ENCODE peak calls at places on chromosomes 12 and 14, in ten cellular contexts. One of them, this sample, is unnamed.

GRCh38 chr14:81137316-81137715 is 83.4 kb downstream of the GTF2A1 start:
- DNase-seq in aorta: no peak
- DNase-seq in astrocyte of the spinal cord: peak
- DNase-seq in OCI-LY7: no peak
- DNase-seq in tibial artery: no peak
- DNase-seq in fibroblast of mammary gland: peak
- DNase-seq in GM06990: no peak
- DNase-seq in cardiac fibroblast: peak
- DNase-seq in cardiac muscle cell: no peak
- DNase-seq in bronchial epithelial cell: peak
- DNase-seq in this sample: no peak

GRCh38 chr14:54329082-54329695 is 67.6 kb upstream of the CDKN3 start:
- DNase-seq in tibial artery: peak
- DNase-seq in OCI-LY7: peak
- DNase-seq in cardiac fibroblast: peak
- DNase-seq in aorta: no peak
- DNase-seq in astrocyte of the spinal cord: peak
- DNase-seq in bronchial epithelial cell: peak
- DNase-seq in fibroblast of mammary gland: peak
- DNase-seq in cardiac muscle cell: peak
- DNase-seq in GM06990: no peak
- DNase-seq in this sample: peak

GRCh38 chr12:65584041-65584440 is 240.2 kb upstream of the HMGA2 start:
- DNase-seq in OCI-LY7: no peak
- DNase-seq in cardiac fibroblast: no peak
- DNase-seq in GM06990: no peak
- DNase-seq in fibroblast of mammary gland: no peak
- DNase-seq in astrocyte of the spinal cord: no peak
- DNase-seq in aorta: no peak
- DNase-seq in bronchial epithelial cell: no peak
- DNase-seq in cardiac muscle cell: no peak
- DNase-seq in tibial artery: no peak
- DNase-seq in this sample: no peak

GRCh38 chr14:100878271-100879146 is 25.0 kb downstream of the RTL1 start:
- DNase-seq in fibroblast of mammary gland: no peak
- DNase-seq in GM06990: no peak
- DNase-seq in aorta: peak
- DNase-seq in bronchial epithelial cell: no peak
- DNase-seq in tibial artery: no peak
- DNase-seq in astrocyte of the spinal cord: no peak
- DNase-seq in cardiac fibroblast: no peak
- DNase-seq in OCI-LY7: no peak
- DNase-seq in cardiac muscle cell: no peak
- DNase-seq in this sample: no peak

GRCh38 chr12:68397566-68398158 is 65.5 kb upstream of the MDM1 start:
- DNase-seq in tibial artery: no peak
- DNase-seq in bronchial epithelial cell: no peak
- DNase-seq in OCI-LY7: no peak
- DNase-seq in fibroblast of mammary gland: no peak
- DNase-seq in cardiac fibroblast: peak
- DNase-seq in aorta: no peak
- DNase-seq in GM06990: no peak
- DNase-seq in astrocyte of the spinal cord: no peak
- DNase-seq in cardiac muscle cell: no peak
- DNase-seq in this sample: no peak

GRCh38 chr12:18868673-18869072 is 130.8 kb downstream of the CAPZA3 start:
- DNase-seq in cardiac muscle cell: no peak
- DNase-seq in OCI-LY7: no peak
- DNase-seq in astrocyte of the spinal cord: peak
- DNase-seq in bronchial epithelial cell: peak
- DNase-seq in aorta: no peak
- DNase-seq in cardiac fibroblast: peak
- DNase-seq in fibroblast of mammary gland: peak
- DNase-seq in tibial artery: no peak
- DNase-seq in GM06990: no peak
- DNase-seq in this sample: no peak

GRCh38 chr14:94867931-94868597 is 98.2 kb upstream of the GSC start:
- DNase-seq in tibial artery: no peak
- DNase-seq in fibroblast of mammary gland: peak
- DNase-seq in cardiac muscle cell: no peak
- DNase-seq in OCI-LY7: no peak
- DNase-seq in GM06990: no peak
- DNase-seq in bronchial epithelial cell: no peak
- DNase-seq in astrocyte of the spinal cord: peak
- DNase-seq in aorta: no peak
- DNase-seq in cardiac fibroblast: peak
- DNase-seq in this sample: no peak

GRCh38 chr12:53324779-53325538 is 3.5 kb upstream of the AAAS start:
- DNase-seq in aorta: peak
- DNase-seq in fibroblast of mammary gland: peak
- DNase-seq in OCI-LY7: peak
- DNase-seq in astrocyte of the spinal cord: peak
- DNase-seq in cardiac muscle cell: peak
- DNase-seq in bronchial epithelial cell: peak
- DNase-seq in tibial artery: peak
- DNase-seq in cardiac fibroblast: peak
- DNase-seq in GM06990: peak
- DNase-seq in this sample: peak

GRCh38 chr12:75862692-75863471 is 168.7 kb downstream of the PHLDA1 start:
- DNase-seq in astrocyte of the spinal cord: peak
- DNase-seq in bronchial epithelial cell: peak
- DNase-seq in OCI-LY7: no peak
- DNase-seq in GM06990: no peak
- DNase-seq in tibial artery: no peak
- DNase-seq in fibroblast of mammary gland: peak
- DNase-seq in aorta: no peak
- DNase-seq in cardiac muscle cell: no peak
- DNase-seq in cardiac fibroblast: peak
- DNase-seq in this sample: no peak

GRCh38 chr12:53757095-53757770 is 5.5 kb upstream of the CISTR start:
- DNase-seq in OCI-LY7: peak
- DNase-seq in cardiac fibroblast: peak
- DNase-seq in tibial artery: peak
- DNase-seq in astrocyte of the spinal cord: peak
- DNase-seq in aorta: peak
- DNase-seq in fibroblast of mammary gland: peak
- DNase-seq in GM06990: peak
- DNase-seq in cardiac muscle cell: peak
- DNase-seq in bronchial epithelial cell: peak
- DNase-seq in this sample: peak

GRCh38 chr12:19850341-19851065 is 411.2 kb downstream of the AEBP2 start:
- DNase-seq in fibroblast of mammary gland: peak
- DNase-seq in bronchial epithelial cell: no peak
- DNase-seq in OCI-LY7: no peak
- DNase-seq in GM06990: no peak
- DNase-seq in tibial artery: peak
- DNase-seq in cardiac fibroblast: peak
- DNase-seq in cardiac muscle cell: no peak
- DNase-seq in astrocyte of the spinal cord: peak
- DNase-seq in aorta: no peak
- DNase-seq in this sample: no peak

GRCh38 chr14:55412686-55413085 is 1.1 kb upstream of the ATG14 start:
- DNase-seq in aorta: no peak
- DNase-seq in cardiac muscle cell: no peak
- DNase-seq in tibial artery: no peak
- DNase-seq in GM06990: no peak
- DNase-seq in fibroblast of mammary gland: peak
- DNase-seq in OCI-LY7: no peak
- DNase-seq in cardiac fibroblast: no peak
- DNase-seq in bronchial epithelial cell: peak
- DNase-seq in astrocyte of the spinal cord: no peak
- DNase-seq in this sample: no peak

DNA sequence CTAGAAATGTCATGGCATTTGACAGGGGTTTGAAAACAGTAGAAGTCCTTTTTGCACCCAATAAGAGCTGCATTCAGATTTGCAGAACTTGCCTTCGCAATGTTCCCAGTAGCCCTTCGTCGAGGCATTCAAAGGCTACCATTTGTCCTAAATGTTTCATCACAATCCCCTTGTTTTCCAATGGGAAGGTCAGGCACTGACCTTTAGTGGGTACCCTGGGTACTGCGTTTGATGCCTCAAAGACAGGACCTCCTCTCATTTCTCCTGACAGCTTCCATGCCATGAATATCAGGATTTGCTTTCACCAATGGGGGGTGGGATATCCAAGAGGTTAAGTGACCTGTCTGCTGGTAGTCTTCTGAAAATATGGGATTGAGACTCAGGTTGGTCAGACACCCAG is 1063.1 kb downstream of the BCL11B start:
- DNase-seq in OCI-LY7: no peak
- DNase-seq in cardiac muscle cell: no peak
- DNase-seq in tibial artery: no peak
- DNase-seq in astrocyte of the spinal cord: no peak
- DNase-seq in GM06990: no peak
- DNase-seq in aorta: no peak
- DNase-seq in cardiac fibroblast: no peak
- DNase-seq in bronchial epithelial cell: no peak
- DNase-seq in fibroblast of mammary gland: no peak
- DNase-seq in this sample: no peak
- H3K4me3 ChIP-seq in OCI-LY7: no peak
- H3K4me3 ChIP-seq in cardiac muscle cell: no peak
- H3K4me3 ChIP-seq in tibial artery: no peak
- H3K4me3 ChIP-seq in astrocyte of the spinal cord: no peak
- H3K4me3 ChIP-seq in GM06990: no peak
- H3K4me3 ChIP-seq in aorta: no peak
- H3K4me3 ChIP-seq in cardiac fibroblast: no peak
- H3K4me3 ChIP-seq in bronchial epithelial cell: no peak
- H3K4me3 ChIP-seq in fibroblast of mammary gland: no peak
- H3K4me3 ChIP-seq in this sample: no peak

DNA sequence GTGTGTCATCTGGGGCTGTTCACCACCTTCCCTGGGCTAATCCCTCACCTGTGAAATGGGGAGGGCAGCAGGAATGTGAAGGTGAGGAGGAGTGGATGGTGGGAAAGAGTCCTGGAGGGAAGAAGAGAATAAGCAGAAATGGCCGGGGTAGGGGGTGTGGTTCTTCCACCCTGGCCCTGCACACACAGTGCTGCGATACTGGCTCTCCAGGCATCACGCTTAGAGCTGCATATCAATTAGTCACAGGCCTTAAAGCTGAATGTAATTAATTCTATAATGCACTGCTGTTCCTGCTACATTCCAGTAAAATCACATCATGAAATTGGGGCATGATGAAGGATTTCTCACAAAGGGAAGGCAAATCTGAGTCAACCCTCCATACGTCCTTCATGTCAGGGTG is 566.2 kb downstream of the BCL11B start:
- DNase-seq in OCI-LY7: no peak
- DNase-seq in cardiac muscle cell: no peak
- DNase-seq in cardiac fibroblast: no peak
- DNase-seq in tibial artery: no peak
- DNase-seq in GM06990: no peak
- DNase-seq in aorta: no peak
- DNase-seq in bronchial epithelial cell: peak
- DNase-seq in astrocyte of the spinal cord: no peak
- DNase-seq in fibroblast of mammary gland: no peak
- DNase-seq in this sample: no peak
- H3K4me3 ChIP-seq in OCI-LY7: no peak
- H3K4me3 ChIP-seq in cardiac muscle cell: no peak
- H3K4me3 ChIP-seq in cardiac fibroblast: no peak
- H3K4me3 ChIP-seq in tibial artery: no peak
- H3K4me3 ChIP-seq in GM06990: no peak
- H3K4me3 ChIP-seq in aorta: no peak
- H3K4me3 ChIP-seq in bronchial epithelial cell: no peak
- H3K4me3 ChIP-seq in astrocyte of the spinal cord: no peak
- H3K4me3 ChIP-seq in fibroblast of mammary gland: no peak
- H3K4me3 ChIP-seq in this sample: no peak

DNA sequence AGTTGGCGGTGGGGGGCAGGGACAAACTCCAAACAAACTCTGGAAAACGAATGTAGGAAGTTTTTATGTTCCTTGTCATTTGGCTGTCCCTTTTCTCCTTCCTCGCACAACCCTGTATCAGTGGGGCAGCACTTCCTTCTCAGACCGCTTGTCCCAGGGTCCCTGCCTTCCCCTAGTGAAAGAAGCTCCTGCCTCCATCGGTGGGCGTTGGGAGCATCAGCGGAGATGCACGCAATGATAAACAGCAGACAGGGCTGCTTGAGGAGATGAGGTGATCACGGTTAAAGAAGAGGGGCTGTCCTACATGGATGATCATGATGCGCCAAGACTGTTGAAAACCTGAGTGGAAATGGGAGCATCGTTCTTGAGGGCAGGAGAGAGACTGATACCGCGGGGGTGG is 620 bp downstream of the C1S start:
- DNase-seq in tibial artery: no peak
- DNase-seq in aorta: no peak
- DNase-seq in GM06990: no peak
- DNase-seq in fibroblast of mammary gland: peak
- DNase-seq in cardiac muscle cell: no peak
- DNase-seq in astrocyte of the spinal cord: no peak
- DNase-seq in cardiac fibroblast: no peak
- DNase-seq in bronchial epithelial cell: no peak
- DNase-seq in OCI-LY7: no peak
- DNase-seq in this sample: no peak
- H3K4me3 ChIP-seq in tibial artery: peak
- H3K4me3 ChIP-seq in aorta: peak
- H3K4me3 ChIP-seq in GM06990: no peak
- H3K4me3 ChIP-seq in fibroblast of mammary gland: peak
- H3K4me3 ChIP-seq in cardiac muscle cell: no peak
- H3K4me3 ChIP-seq in astrocyte of the spinal cord: no peak
- H3K4me3 ChIP-seq in cardiac fibroblast: peak
- H3K4me3 ChIP-seq in bronchial epithelial cell: no peak
- H3K4me3 ChIP-seq in OCI-LY7: no peak
- H3K4me3 ChIP-seq in this sample: no peak

GRCh38 chr14:104137297-104138097 is 890 bp upstream of the KIF26A start:
- DNase-seq in astrocyte of the spinal cord: no peak
- DNase-seq in tibial artery: peak
- DNase-seq in OCI-LY7: peak
- DNase-seq in bronchial epithelial cell: no peak
- DNase-seq in fibroblast of mammary gland: peak
- DNase-seq in cardiac fibroblast: peak
- DNase-seq in cardiac muscle cell: peak
- DNase-seq in aorta: peak
- DNase-seq in GM06990: peak
- DNase-seq in this sample: no peak

GRCh38 chr14:104138098-104138890 is at the start of gene KIF26A:
- DNase-seq in cardiac fibroblast: no peak
- DNase-seq in aorta: peak
- DNase-seq in tibial artery: no peak
- DNase-seq in cardiac muscle cell: peak
- DNase-seq in GM06990: no peak
- DNase-seq in astrocyte of the spinal cord: no peak
- DNase-seq in OCI-LY7: no peak
- DNase-seq in bronchial epithelial cell: no peak
- DNase-seq in fibroblast of mammary gland: no peak
- DNase-seq in this sample: no peak

GRCh38 chr14:104135121-104135903 is 3.1 kb upstream of the KIF26A start:
- DNase-seq in fibroblast of mammary gland: peak
- DNase-seq in OCI-LY7: no peak
- DNase-seq in bronchial epithelial cell: peak
- DNase-seq in tibial artery: no peak
- DNase-seq in GM06990: no peak
- DNase-seq in aorta: peak
- DNase-seq in cardiac muscle cell: peak
- DNase-seq in astrocyte of the spinal cord: no peak
- DNase-seq in cardiac fibroblast: peak
- DNase-seq in this sample: no peak

GRCh38 chr14:104135904-104136471 is 2.4 kb upstream of the KIF26A start:
- DNase-seq in aorta: peak
- DNase-seq in tibial artery: no peak
- DNase-seq in OCI-LY7: no peak
- DNase-seq in cardiac fibroblast: no peak
- DNase-seq in fibroblast of mammary gland: no peak
- DNase-seq in cardiac muscle cell: peak
- DNase-seq in astrocyte of the spinal cord: no peak
- DNase-seq in bronchial epithelial cell: no peak
- DNase-seq in GM06990: no peak
- DNase-seq in this sample: no peak

GRCh38 chr14:104136472-104137296 is 1.7 kb upstream of the KIF26A start:
- DNase-seq in bronchial epithelial cell: no peak
- DNase-seq in cardiac fibroblast: peak
- DNase-seq in OCI-LY7: no peak
- DNase-seq in fibroblast of mammary gland: no peak
- DNase-seq in cardiac muscle cell: no peak
- DNase-seq in aorta: peak
- DNase-seq in tibial artery: no peak
- DNase-seq in astrocyte of the spinal cord: no peak
- DNase-seq in GM06990: no peak
- DNase-seq in this sample: no peak
- H3K4me3 ChIP-seq in bronchial epithelial cell: peak
- H3K4me3 ChIP-seq in cardiac fibroblast: no peak
- H3K4me3 ChIP-seq in OCI-LY7: no peak
- H3K4me3 ChIP-seq in fibroblast of mammary gland: no peak
- H3K4me3 ChIP-seq in cardiac muscle cell: peak
- H3K4me3 ChIP-seq in aorta: no peak
- H3K4me3 ChIP-seq in tibial artery: no peak
- H3K4me3 ChIP-seq in astrocyte of the spinal cord: no peak
- H3K4me3 ChIP-seq in GM06990: no peak
- H3K4me3 ChIP-seq in this sample: peak